ENCODE peak calls at places on chromosomes 2 and 18, in nine cellular contexts. C, Y, N, O, M, Z, K, J and R are unnamed samples.

GRCh38 chr2:98333922-98334321 is 12.3 kb upstream of the CNGA3 start:
- DNase-seq in C (no peak), Y (no peak), N (no peak), O (no peak), M (peak), Z (no peak), K (no peak), J (no peak), R (peak)

GRCh38 chr2:67658820-67659219 is 261.7 kb downstream of the ETAA1 start:
- DNase-seq in C (no peak), Y (no peak), N (no peak), O (no peak), M (no peak), Z (no peak), K (no peak), J (no peak), R (no peak)

GRCh38 chr2:48341556-48342133 is 188.3 kb upstream of the STON1 start:
- DNase-seq in C (no peak), Y (no peak), N (no peak), O (no peak), M (no peak), Z (no peak), K (no peak), J (no peak), R (no peak)

GRCh38 chr2:20050712-20051517 is 513 bp downstream of the LAPTM4A start:
- DNase-seq in C (no peak), Y (peak), N (peak), O (peak), M (peak), Z (peak), K (peak), J (peak), R (peak)

GRCh38 chr18:3624818-3625716 is 175.1 kb downstream of the TGIF1 start:
- DNase-seq in C (peak), Y (no peak), N (peak), O (peak), M (peak), Z (peak), K (peak), J (peak), R (peak)

GRCh38 chr2:216860738-216861137 is 874 bp upstream of the TNP1 start:
- DNase-seq in C (no peak), Y (no peak), N (no peak), O (no peak), M (peak), Z (no peak), K (no peak), J (no peak), R (peak)

GRCh38 chr2:39696072-39696471 is 30.4 kb downstream of the TMEM178A start:
- DNase-seq in C (peak), Y (no peak), N (no peak), O (no peak), M (peak), Z (no peak), K (no peak), J (peak), R (peak)

GRCh38 chr2:71071681-71072398 is 3.4 kb downstream of the NAGK start:
- DNase-seq in C (no peak), Y (no peak), N (peak), O (peak), M (no peak), Z (no peak), K (peak), J (no peak), R (no peak)

GRCh38 chr2:98771771-98772521 is 41.0 kb upstream of the MGAT4A start:
- DNase-seq in C (no peak), Y (no peak), N (no peak), O (no peak), M (no peak), Z (no peak), K (no peak), J (no peak), R (peak)

GRCh38 chr2:67878743-67879142 is 184.1 kb downstream of the C1D start:
- DNase-seq in C (no peak), Y (no peak), N (no peak), O (no peak), M (no peak), Z (no peak), K (no peak), J (no peak), R (no peak)

GRCh38 chr2:208069186-208069585 is 43.9 kb upstream of the PLEKHM3 start:
- DNase-seq in C (no peak), Y (no peak), N (no peak), O (no peak), M (peak), Z (no peak), K (peak), J (no peak), R (peak)

DNA sequence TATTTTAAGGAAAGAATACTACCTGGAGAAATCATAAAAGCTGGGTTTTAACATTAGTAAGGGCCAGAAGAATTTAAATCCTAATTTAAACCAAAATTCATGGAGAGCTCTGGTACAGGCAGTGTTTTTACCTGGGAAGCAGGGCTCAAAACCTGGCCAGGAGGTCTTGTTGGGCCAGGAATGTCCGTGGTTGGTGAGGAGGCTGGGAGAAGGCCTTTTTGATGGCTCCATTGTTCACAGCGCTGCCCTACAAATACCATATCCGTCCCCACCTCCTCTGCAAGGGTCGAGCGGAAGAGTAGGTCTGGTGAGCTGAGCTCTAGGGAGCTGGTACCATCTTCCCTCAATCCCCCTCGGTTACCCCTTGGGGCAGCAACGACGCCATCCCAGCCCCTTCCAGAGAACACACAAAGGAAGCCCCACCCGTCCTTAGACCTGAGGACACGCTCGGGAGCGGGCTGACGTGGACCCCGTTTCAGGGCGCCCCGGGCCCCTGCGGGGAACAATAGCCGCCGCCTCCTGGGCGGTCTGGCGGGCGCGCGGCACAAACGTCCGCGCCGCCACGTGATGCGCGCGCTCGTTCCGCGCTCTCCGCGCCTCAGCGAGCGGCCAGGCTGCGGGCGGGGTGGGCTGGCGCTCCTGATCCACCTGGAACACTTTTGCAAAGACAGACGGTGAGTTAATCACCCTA is 10.7 kb upstream of the HOXD1 start:
- DNase-seq in C (no peak), Y (peak), N (no peak), O (no peak), M (no peak), Z (no peak), K (no peak), J (no peak), R (no peak)
- H3K4me3 ChIP-seq in C (no peak), Y (peak), N (no peak), O (peak), M (no peak), Z (no peak), K (no peak), J (no peak), R (peak)

GRCh38 chr2:164993287-164994016 is 38.1 kb upstream of the SLC38A11 start:
- DNase-seq in C (no peak), Y (no peak), N (peak), O (no peak), M (no peak), Z (no peak), K (no peak), J (no peak), R (no peak)
- TF ChIP-seq CTCF in C (no peak), Y (no peak), N (no peak), O (no peak), M (no peak), Z (no peak), K (no peak), J (no peak), R (no peak)

DNA sequence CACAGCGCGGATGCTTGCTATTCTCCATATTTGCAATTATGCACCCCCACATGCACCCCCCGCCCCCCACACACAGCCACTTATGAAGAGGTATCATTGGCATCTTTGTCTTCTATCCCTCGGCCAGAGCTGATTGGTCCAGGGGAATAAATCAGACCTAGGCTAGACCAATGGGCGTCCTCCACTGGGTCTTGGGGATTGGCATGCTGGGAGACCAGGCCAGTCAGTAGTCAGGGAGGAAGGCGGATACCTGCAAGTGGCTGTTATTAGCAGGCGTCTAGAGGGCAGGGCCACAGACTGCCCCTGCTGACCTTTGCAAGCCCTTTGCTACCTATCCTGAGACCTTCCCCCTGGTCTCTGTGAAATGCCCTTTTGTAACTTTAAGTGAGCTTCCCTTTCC is 30.0 kb downstream of the ATOH8 start:
- DNase-seq in C (no peak), Y (no peak), N (no peak), O (no peak), M (no peak), Z (no peak), K (no peak), J (no peak), R (no peak)
- H3K4me3 ChIP-seq in C (no peak), Y (no peak), N (no peak), O (no peak), M (no peak), Z (no peak), K (no peak), J (no peak), R (no peak)

GRCh38 chr2:162155093-162155492 is 3.0 kb upstream of the GCG start:
- DNase-seq in C (no peak), Y (no peak), N (no peak), O (no peak), M (no peak), Z (no peak), K (peak), J (no peak), R (no peak)
- TF ChIP-seq CTCF in C (no peak), Y (peak), N (no peak), O (no peak), M (peak), Z (no peak), K (peak), J (no peak), R (peak)